ENCODE peak calls at places on chromosomes 12 and 14, in nine cellular contexts. N, Y, O, S, K, P, U, I and Q are unnamed samples.

GRCh38 chr14:64191756-64192155 is 102.4 kb downstream of the ESR2 start:
- DNase-seq in U (peak), Y (no peak), S (peak), N (no peak), P (no peak), I (no peak), O (no peak), K (peak), Q (no peak)

GRCh38 chr12:46442239-46442638 is 69.7 kb upstream of the SLC38A2 start:
- DNase-seq in Y (no peak), U (no peak), K (peak), P (no peak), S (peak), N (no peak), I (no peak), O (no peak), Q (no peak)

GRCh38 chr12:52585951-52586350 is 12.3 kb upstream of the KRT74 start:
- DNase-seq in Y (peak), I (peak), P (peak), N (peak), K (no peak), S (no peak), O (no peak), U (no peak), Q (no peak)

GRCh38 chr12:4555804-4556203 is 6.2 kb upstream of the DYRK4 start:
- DNase-seq in P (no peak), S (no peak), N (no peak), Y (no peak), O (no peak), U (no peak), K (no peak), I (no peak), Q (no peak)

GRCh38 chr12:114131824-114132223 is 165.7 kb upstream of the RBM19 start:
- DNase-seq in O (no peak), Y (no peak), P (no peak), U (no peak), I (no peak), K (no peak), N (no peak), S (no peak), Q (no peak)

GRCh38 chr14:32354716-32355115 is 25.6 kb downstream of the AKAP6 start:
- DNase-seq in N (no peak), I (no peak), K (no peak), P (no peak), U (no peak), Y (no peak), O (no peak), S (no peak), Q (no peak)

GRCh38 chr12:108306014-108306501 is 33.1 kb downstream of the CMKLR1 start:
- DNase-seq in U (peak), K (peak), I (no peak), O (no peak), N (no peak), Y (no peak), P (no peak), S (peak), Q (no peak)

GRCh38 chr12:1864456-1864855 is 44.1 kb downstream of the LRTM2 start:
- DNase-seq in N (no peak), I (no peak), O (no peak), K (no peak), S (no peak), P (no peak), U (no peak), Y (no peak), Q (no peak)

GRCh38 chr12:131021142-131021541 is 67.4 kb downstream of the ADGRD1 start:
- DNase-seq in I (no peak), O (no peak), N (no peak), U (no peak), K (no peak), P (no peak), Y (no peak), S (no peak), Q (no peak)

GRCh38 chr14:54339771-54340170 is 57.0 kb upstream of the CDKN3 start:
- DNase-seq in Y (no peak), O (no peak), K (no peak), S (no peak), N (no peak), I (no peak), P (no peak), U (no peak), Q (no peak)

GRCh38 chr14:92747701-92748258 is 647 bp downstream of the LGMN start:
- DNase-seq in I (no peak), S (peak), Y (no peak), U (no peak), N (no peak), O (no peak), P (no peak), K (peak), Q (no peak)

GRCh38 chr12:2960996-2961616 is 1.9 kb downstream of the TEAD4 start:
- DNase-seq in O (no peak), K (peak), Y (no peak), P (no peak), U (no peak), N (no peak), S (peak), I (no peak), Q (no peak)

GRCh38 chr14:57617510-57617909 is 123.9 kb upstream of the CCDC198 start:
- DNase-seq in O (no peak), S (no peak), P (no peak), N (no peak), Y (no peak), I (no peak), K (peak), U (no peak), Q (no peak)

GRCh38 chr14:51939211-51939705 is 50.1 kb upstream of the RTRAF start:
- DNase-seq in P (no peak), I (no peak), O (no peak), N (no peak), U (no peak), Y (no peak), S (no peak), K (no peak), Q (no peak)

GRCh38 chr14:30129795-30130194 is 202.1 kb upstream of the PRKD1 start:
- DNase-seq in N (no peak), U (no peak), S (no peak), P (no peak), Y (no peak), K (no peak), I (no peak), O (no peak), Q (no peak)

GRCh38 chr14:24013654-24014514 is 25.2 kb downstream of the DHRS4L2 start:
- DNase-seq in K (peak), I (peak), N (no peak), U (peak), Y (no peak), S (peak), O (peak), P (no peak), Q (peak)

GRCh38 chr14:89720741-89721315 is 233.7 kb downstream of the EFCAB11 start:
- DNase-seq in I (no peak), S (no peak), O (no peak), Y (peak), U (no peak), P (peak), N (peak), K (no peak), Q (no peak)

GRCh38 chr14:90387201-90387600 is 9.6 kb upstream of the CALM1 start:
- DNase-seq in Y (no peak), I (no peak), U (no peak), P (no peak), S (no peak), K (no peak), O (no peak), N (no peak), Q (no peak)

GRCh38 chr14:103067231-103067954 is 10.0 kb upstream of the CDC42BPB start:
- DNase-seq in U (peak), Y (no peak), K (peak), I (no peak), N (no peak), S (no peak), P (no peak), O (no peak), Q (no peak)

GRCh38 chr12:106119301-106119700 is 19.5 kb downstream of the NUAK1 start:
- DNase-seq in K (peak), I (no peak), U (no peak), Y (no peak), N (no peak), O (no peak), S (no peak), P (no peak), Q (no peak)

GRCh38 chr14:72513994-72514659 is 379.8 kb downstream of the DPF3 start:
- DNase-seq in K (peak), P (no peak), I (no peak), Y (no peak), U (peak), N (no peak), S (peak), O (peak), Q (no peak)

GRCh38 chr12:51898937-51899336 is 8.4 kb upstream of the ACVRL1 start:
- DNase-seq in U (no peak), I (no peak), S (peak), O (no peak), K (peak), N (no peak), Y (no peak), P (no peak), Q (no peak)

GRCh38 chr12:58916891-58917570 is 3.3 kb downstream of the LRIG3 start:
- DNase-seq in K (peak), N (no peak), Y (no peak), I (no peak), U (peak), P (no peak), S (peak), O (no peak), Q (no peak)

GRCh38 chr12:13941258-13942249 is 39.8 kb downstream of the GRIN2B start:
- DNase-seq in S (peak), Y (no peak), P (no peak), O (peak), N (no peak), I (no peak), U (peak), K (peak), Q (peak)

GRCh38 chr12:124411291-124411878 is 116.5 kb downstream of the RFLNA start:
- DNase-seq in O (no peak), N (no peak), K (peak), U (peak), S (peak), Y (no peak), P (no peak), I (no peak), Q (no peak)

GRCh38 chr12:51082561-51083139 is 746 bp downstream of the CSRNP2 start:
- DNase-seq in N (no peak), P (no peak), I (no peak), O (peak), U (no peak), Y (no peak), S (peak), K (peak), Q (peak)

GRCh38 chr12:103924761-103925641 is 5.2 kb upstream of the HSP90B1 start:
- DNase-seq in S (peak), N (no peak), U (peak), I (peak), Y (no peak), O (peak), P (no peak), K (peak), Q (no peak)

GRCh38 chr14:54427914-54428313 is 13.3 kb downstream of the CNIH1 start:
- DNase-seq in O (no peak), U (no peak), K (no peak), Y (no peak), N (no peak), S (no peak), I (no peak), P (no peak), Q (no peak)

GRCh38 chr12:85130631-85131030 is 94.5 kb downstream of the LRRIQ1 start:
- DNase-seq in O (no peak), Y (no peak), N (no peak), P (no peak), I (no peak), S (no peak), U (peak), K (no peak), Q (no peak)

GRCh38 chr14:32259368-32260013 is 56.4 kb upstream of the RNU6-8 start:
- DNase-seq in Y (no peak), N (no peak), I (no peak), K (peak), O (no peak), S (peak), P (no peak), U (no peak), Q (no peak)

GRCh38 chr12:92717202-92717601 is 14.4 kb downstream of the PLEKHG7 start:
- DNase-seq in P (no peak), I (no peak), N (no peak), Y (no peak), S (peak), U (peak), O (no peak), K (peak), Q (no peak)